ENCODE peak calls at places on chromosomes 12 and 14, in nine cellular contexts. One of them, this sample, is unnamed.

GRCh38 chr12:94670075-94670474 is 19.7 kb upstream of the TMCC3 start:
- DNase-seq in epithelial cell of esophagus: peak
- DNase-seq in cardiac muscle cell: no peak
- DNase-seq in uterus: no peak
- DNase-seq in dorsolateral prefrontal cortex: no peak
- DNase-seq in right atrium auricular region: no peak
- DNase-seq in transverse colon: no peak
- DNase-seq in kidney epithelial cell: no peak
- DNase-seq in stomach: no peak
- DNase-seq in this sample: no peak

GRCh38 chr12:107488666-107489065 is 196.9 kb upstream of the PWP1 start:
- DNase-seq in cardiac muscle cell: no peak
- DNase-seq in epithelial cell of esophagus: no peak
- DNase-seq in stomach: no peak
- DNase-seq in right atrium auricular region: no peak
- DNase-seq in uterus: no peak
- DNase-seq in transverse colon: no peak
- DNase-seq in kidney epithelial cell: no peak
- DNase-seq in dorsolateral prefrontal cortex: no peak
- DNase-seq in this sample: no peak

GRCh38 chr12:42932937-42933336 is 343.4 kb upstream of the PRICKLE1 start:
- DNase-seq in kidney epithelial cell: no peak
- DNase-seq in epithelial cell of esophagus: no peak
- DNase-seq in uterus: no peak
- DNase-seq in cardiac muscle cell: no peak
- DNase-seq in transverse colon: no peak
- DNase-seq in dorsolateral prefrontal cortex: peak
- DNase-seq in right atrium auricular region: no peak
- DNase-seq in stomach: no peak
- DNase-seq in this sample: no peak

GRCh38 chr12:48925218-48925871 is at the start of gene FKBP11:
- DNase-seq in dorsolateral prefrontal cortex: no peak
- DNase-seq in cardiac muscle cell: peak
- DNase-seq in epithelial cell of esophagus: peak
- DNase-seq in kidney epithelial cell: no peak
- DNase-seq in right atrium auricular region: peak
- DNase-seq in transverse colon: peak
- DNase-seq in uterus: peak
- DNase-seq in stomach: peak
- DNase-seq in this sample: peak

GRCh38 chr12:124576061-124576650 is 8.7 kb upstream of the NCOR2 start:
- DNase-seq in epithelial cell of esophagus: no peak
- DNase-seq in dorsolateral prefrontal cortex: no peak
- DNase-seq in stomach: no peak
- DNase-seq in transverse colon: no peak
- DNase-seq in right atrium auricular region: no peak
- DNase-seq in uterus: no peak
- DNase-seq in cardiac muscle cell: no peak
- DNase-seq in kidney epithelial cell: no peak
- DNase-seq in this sample: no peak

GRCh38 chr12:123526542-123527080 is 6.9 kb downstream of the RILPL1 start:
- DNase-seq in uterus: no peak
- DNase-seq in kidney epithelial cell: no peak
- DNase-seq in dorsolateral prefrontal cortex: no peak
- DNase-seq in right atrium auricular region: no peak
- DNase-seq in cardiac muscle cell: no peak
- DNase-seq in stomach: no peak
- DNase-seq in transverse colon: no peak
- DNase-seq in epithelial cell of esophagus: no peak
- DNase-seq in this sample: no peak

GRCh38 chr14:51457858-51458562 is 193.7 kb upstream of the FRMD6 start:
- DNase-seq in stomach: no peak
- DNase-seq in kidney epithelial cell: no peak
- DNase-seq in epithelial cell of esophagus: no peak
- DNase-seq in right atrium auricular region: no peak
- DNase-seq in uterus: no peak
- DNase-seq in cardiac muscle cell: no peak
- DNase-seq in transverse colon: no peak
- DNase-seq in dorsolateral prefrontal cortex: no peak
- DNase-seq in this sample: no peak

GRCh38 chr12:116180448-116180847 is 97.0 kb downstream of the MED13L start:
- DNase-seq in uterus: no peak
- DNase-seq in transverse colon: no peak
- DNase-seq in epithelial cell of esophagus: no peak
- DNase-seq in cardiac muscle cell: peak
- DNase-seq in stomach: no peak
- DNase-seq in kidney epithelial cell: no peak
- DNase-seq in right atrium auricular region: no peak
- DNase-seq in dorsolateral prefrontal cortex: no peak
- DNase-seq in this sample: no peak

GRCh38 chr14:24092110-24092959 is 1.8 kb upstream of the PCK2 start:
- DNase-seq in stomach: peak
- DNase-seq in epithelial cell of esophagus: no peak
- DNase-seq in right atrium auricular region: no peak
- DNase-seq in cardiac muscle cell: no peak
- DNase-seq in dorsolateral prefrontal cortex: no peak
- DNase-seq in uterus: no peak
- DNase-seq in transverse colon: peak
- DNase-seq in kidney epithelial cell: no peak
- DNase-seq in this sample: no peak

GRCh38 chr12:120984351-120984898 is 6.1 kb downstream of the HNF1A start:
- DNase-seq in right atrium auricular region: no peak
- DNase-seq in epithelial cell of esophagus: no peak
- DNase-seq in transverse colon: peak
- DNase-seq in cardiac muscle cell: no peak
- DNase-seq in stomach: peak
- DNase-seq in dorsolateral prefrontal cortex: no peak
- DNase-seq in kidney epithelial cell: no peak
- DNase-seq in uterus: no peak
- DNase-seq in this sample: no peak

GRCh38 chr12:32881107-32881506 is 15.5 kb downstream of the PKP2 start:
- DNase-seq in epithelial cell of esophagus: no peak
- DNase-seq in cardiac muscle cell: peak
- DNase-seq in uterus: no peak
- DNase-seq in stomach: no peak
- DNase-seq in dorsolateral prefrontal cortex: no peak
- DNase-seq in kidney epithelial cell: no peak
- DNase-seq in right atrium auricular region: no peak
- DNase-seq in transverse colon: no peak
- DNase-seq in this sample: no peak

GRCh38 chr12:12397184-12397583 is 40.3 kb downstream of the BORCS5 start:
- DNase-seq in uterus: no peak
- DNase-seq in epithelial cell of esophagus: no peak
- DNase-seq in right atrium auricular region: no peak
- DNase-seq in stomach: no peak
- DNase-seq in transverse colon: no peak
- DNase-seq in cardiac muscle cell: no peak
- DNase-seq in dorsolateral prefrontal cortex: no peak
- DNase-seq in kidney epithelial cell: no peak
- DNase-seq in this sample: no peak

GRCh38 chr12:11133816-11134215 is 628 bp downstream of the TAS2R30 start:
- DNase-seq in cardiac muscle cell: no peak
- DNase-seq in stomach: no peak
- DNase-seq in right atrium auricular region: no peak
- DNase-seq in epithelial cell of esophagus: peak
- DNase-seq in kidney epithelial cell: no peak
- DNase-seq in uterus: no peak
- DNase-seq in dorsolateral prefrontal cortex: no peak
- DNase-seq in transverse colon: no peak
- DNase-seq in this sample: no peak

GRCh38 chr12:124392991-124393790 is 98.3 kb downstream of the RFLNA start:
- DNase-seq in epithelial cell of esophagus: peak
- DNase-seq in transverse colon: peak
- DNase-seq in kidney epithelial cell: no peak
- DNase-seq in dorsolateral prefrontal cortex: peak
- DNase-seq in right atrium auricular region: peak
- DNase-seq in stomach: peak
- DNase-seq in cardiac muscle cell: no peak
- DNase-seq in uterus: peak
- DNase-seq in this sample: no peak

GRCh38 chr14:96502621-96503251 is 554 bp downstream of the PAPOLA start:
- DNase-seq in uterus: peak
- DNase-seq in cardiac muscle cell: peak
- DNase-seq in kidney epithelial cell: no peak
- DNase-seq in epithelial cell of esophagus: peak
- DNase-seq in dorsolateral prefrontal cortex: peak
- DNase-seq in right atrium auricular region: peak
- DNase-seq in transverse colon: peak
- DNase-seq in stomach: peak
- DNase-seq in this sample: no peak

GRCh38 chr12:30610718-30611117 is 85.0 kb downstream of the IPO8 start:
- DNase-seq in dorsolateral prefrontal cortex: no peak
- DNase-seq in right atrium auricular region: no peak
- DNase-seq in transverse colon: no peak
- DNase-seq in stomach: no peak
- DNase-seq in cardiac muscle cell: no peak
- DNase-seq in epithelial cell of esophagus: no peak
- DNase-seq in kidney epithelial cell: no peak
- DNase-seq in uterus: no peak
- DNase-seq in this sample: no peak

GRCh38 chr12:63302269-63302940 is 151.4 kb upstream of the AVPR1A start:
- DNase-seq in right atrium auricular region: no peak
- DNase-seq in epithelial cell of esophagus: peak
- DNase-seq in stomach: no peak
- DNase-seq in uterus: no peak
- DNase-seq in dorsolateral prefrontal cortex: no peak
- DNase-seq in cardiac muscle cell: no peak
- DNase-seq in transverse colon: no peak
- DNase-seq in kidney epithelial cell: no peak
- DNase-seq in this sample: no peak

GRCh38 chr14:59118171-59118570 is 70.3 kb upstream of the DAAM1 start:
- DNase-seq in dorsolateral prefrontal cortex: no peak
- DNase-seq in kidney epithelial cell: no peak
- DNase-seq in stomach: no peak
- DNase-seq in epithelial cell of esophagus: no peak
- DNase-seq in right atrium auricular region: no peak
- DNase-seq in transverse colon: no peak
- DNase-seq in cardiac muscle cell: no peak
- DNase-seq in uterus: no peak
- DNase-seq in this sample: no peak

GRCh38 chr12:92259852-92260251 is 114.2 kb upstream of the BTG1 start:
- DNase-seq in uterus: no peak
- DNase-seq in dorsolateral prefrontal cortex: no peak
- DNase-seq in right atrium auricular region: no peak
- DNase-seq in cardiac muscle cell: no peak
- DNase-seq in stomach: no peak
- DNase-seq in epithelial cell of esophagus: no peak
- DNase-seq in kidney epithelial cell: no peak
- DNase-seq in transverse colon: no peak
- DNase-seq in this sample: no peak

DNA sequence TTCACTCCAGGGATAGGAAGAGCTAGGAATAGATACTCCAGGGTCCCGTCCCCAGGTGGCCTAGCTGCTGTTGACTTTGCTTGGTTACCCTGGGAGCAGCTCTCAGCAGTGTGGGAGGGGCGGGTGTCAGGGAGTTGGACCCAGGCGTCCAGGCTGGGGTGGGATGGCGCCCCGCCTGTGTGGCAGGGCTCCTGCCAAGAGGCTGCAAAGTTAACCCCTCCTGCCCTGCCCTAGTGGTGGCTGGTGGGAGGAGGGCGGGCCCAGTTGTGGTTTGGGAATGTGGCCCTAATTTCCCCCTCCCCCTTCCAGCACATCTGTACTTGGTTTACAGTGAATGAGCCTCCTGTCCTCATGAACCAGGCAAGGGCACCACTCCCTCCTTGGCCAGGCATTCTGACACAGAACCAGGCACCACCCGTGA is 1.7 kb upstream of the RARG start:
- DNase-seq in epithelial cell of esophagus: no peak
- DNase-seq in kidney epithelial cell: no peak
- DNase-seq in transverse colon: no peak
- DNase-seq in right atrium auricular region: no peak
- DNase-seq in cardiac muscle cell: no peak
- DNase-seq in stomach: no peak
- DNase-seq in uterus: no peak
- DNase-seq in dorsolateral prefrontal cortex: no peak
- DNase-seq in this sample: no peak
- TF ChIP-seq CTCF in epithelial cell of esophagus: no peak
- TF ChIP-seq CTCF in kidney epithelial cell: no peak
- TF ChIP-seq CTCF in transverse colon: no peak
- TF ChIP-seq CTCF in right atrium auricular region: no peak
- TF ChIP-seq CTCF in cardiac muscle cell: no peak
- TF ChIP-seq CTCF in stomach: no peak
- TF ChIP-seq CTCF in uterus: no peak
- TF ChIP-seq CTCF in dorsolateral prefrontal cortex: no peak
- TF ChIP-seq CTCF in this sample: no peak

GRCh38 chr12:47704719-47705118 is 1.1 kb downstream of the RPAP3 start:
- DNase-seq in transverse colon: no peak
- DNase-seq in kidney epithelial cell: no peak
- DNase-seq in cardiac muscle cell: no peak
- DNase-seq in epithelial cell of esophagus: no peak
- DNase-seq in dorsolateral prefrontal cortex: no peak
- DNase-seq in right atrium auricular region: no peak
- DNase-seq in stomach: no peak
- DNase-seq in uterus: no peak
- DNase-seq in this sample: no peak
- H3K4me3 ChIP-seq in transverse colon: no peak
- H3K4me3 ChIP-seq in kidney epithelial cell: peak
- H3K4me3 ChIP-seq in cardiac muscle cell: peak
- H3K4me3 ChIP-seq in epithelial cell of esophagus: peak
- H3K4me3 ChIP-seq in dorsolateral prefrontal cortex: peak
- H3K4me3 ChIP-seq in right atrium auricular region: no peak
- H3K4me3 ChIP-seq in stomach: peak
- H3K4me3 ChIP-seq in uterus: no peak
- H3K4me3 ChIP-seq in this sample: peak

GRCh38 chr14:80364816-80365215 is 153.5 kb upstream of the DIO2 start:
- DNase-seq in cardiac muscle cell: no peak
- DNase-seq in epithelial cell of esophagus: no peak
- DNase-seq in kidney epithelial cell: no peak
- DNase-seq in right atrium auricular region: no peak
- DNase-seq in stomach: no peak
- DNase-seq in dorsolateral prefrontal cortex: no peak
- DNase-seq in transverse colon: no peak
- DNase-seq in uterus: no peak
- DNase-seq in this sample: no peak

DNA sequence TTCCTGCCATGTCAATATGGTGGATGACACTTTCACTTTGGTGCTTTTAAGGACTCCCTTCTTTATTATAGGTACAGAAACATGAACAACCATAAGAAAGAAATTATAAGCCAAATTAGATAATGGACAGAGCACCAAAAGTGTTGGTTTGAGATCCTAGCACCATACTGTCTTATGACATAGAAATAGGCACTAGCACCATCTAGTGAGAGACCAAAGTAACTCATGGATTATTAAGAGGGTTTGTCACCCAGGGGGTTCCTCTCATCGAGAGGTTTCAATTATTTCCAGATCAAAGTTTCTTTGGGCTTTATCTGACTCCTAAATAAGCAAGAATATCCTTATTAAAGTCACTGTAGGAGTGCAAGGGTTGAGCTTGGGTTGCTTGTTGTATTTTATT is 153.0 kb upstream of the DIO2 start:
- DNase-seq in right atrium auricular region: no peak
- DNase-seq in epithelial cell of esophagus: peak
- DNase-seq in dorsolateral prefrontal cortex: no peak
- DNase-seq in cardiac muscle cell: no peak
- DNase-seq in transverse colon: no peak
- DNase-seq in kidney epithelial cell: no peak
- DNase-seq in stomach: no peak
- DNase-seq in uterus: no peak
- DNase-seq in this sample: no peak
- TF ChIP-seq CTCF in right atrium auricular region: no peak
- TF ChIP-seq CTCF in epithelial cell of esophagus: peak
- TF ChIP-seq CTCF in dorsolateral prefrontal cortex: peak
- TF ChIP-seq CTCF in cardiac muscle cell: peak
- TF ChIP-seq CTCF in transverse colon: no peak
- TF ChIP-seq CTCF in kidney epithelial cell: peak
- TF ChIP-seq CTCF in stomach: no peak
- TF ChIP-seq CTCF in uterus: no peak
- TF ChIP-seq CTCF in this sample: peak

GRCh38 chr14:22978873-22979671 is 3.3 kb downstream of the AJUBA start:
- DNase-seq in uterus: no peak
- DNase-seq in stomach: no peak
- DNase-seq in right atrium auricular region: no peak
- DNase-seq in epithelial cell of esophagus: peak
- DNase-seq in cardiac muscle cell: no peak
- DNase-seq in kidney epithelial cell: no peak
- DNase-seq in transverse colon: no peak
- DNase-seq in dorsolateral prefrontal cortex: no peak
- DNase-seq in this sample: no peak
- H3K4me3 ChIP-seq in uterus: no peak
- H3K4me3 ChIP-seq in stomach: no peak
- H3K4me3 ChIP-seq in right atrium auricular region: no peak
- H3K4me3 ChIP-seq in epithelial cell of esophagus: peak
- H3K4me3 ChIP-seq in cardiac muscle cell: no peak
- H3K4me3 ChIP-seq in kidney epithelial cell: peak
- H3K4me3 ChIP-seq in transverse colon: no peak
- H3K4me3 ChIP-seq in dorsolateral prefrontal cortex: no peak
- H3K4me3 ChIP-seq in this sample: no peak